ENCODE peak calls at places on chromosomes 11 and 22, in nine cellular contexts. W is neuronal stem cell; N is fibroblast of lung; E is CD8-positive, alpha-beta memory T cell; B is right lobe of liver; Z is IMR-90; Y is astrocyte; U is RWPE1; L is colonic mucosa. K is an unnamed sample.

GRCh38 chr11:47254381-47254780 is 3.4 kb upstream of the NR1H3 start:
- DNase-seq in Z (no peak), Y (no peak), B (no peak), W (no peak), U (no peak), E (no peak), L (no peak), N (peak), K (no peak)

GRCh38 chr11:21250196-21250595 is 580.8 kb downstream of the NELL1 start:
- DNase-seq in Y (no peak), L (no peak), B (no peak), E (no peak), W (no peak), Z (no peak), U (no peak), N (no peak), K (no peak)

GRCh38 chr11:132898021-132898420 is 634.3 kb downstream of the OPCML start:
- DNase-seq in N (peak), L (no peak), Y (peak), W (no peak), Z (peak), E (no peak), U (no peak), B (peak), K (no peak)

GRCh38 chr11:12762696-12763324 is 88.6 kb downstream of the TEAD1 start:
- DNase-seq in Z (no peak), E (no peak), W (no peak), L (no peak), B (no peak), U (no peak), N (no peak), Y (no peak), K (no peak)

GRCh38 chr11:81569999-81570398 is 1163.7 kb downstream of the FAM181B start:
- DNase-seq in Z (no peak), U (no peak), L (no peak), B (no peak), W (no peak), E (no peak), Y (no peak), N (no peak), K (peak)

GRCh38 chr11:11251394-11251970 is 101.6 kb downstream of the CSNK2A3 start:
- DNase-seq in Z (no peak), L (no peak), N (no peak), Y (no peak), B (no peak), W (no peak), E (no peak), U (no peak), K (no peak)

GRCh38 chr11:88169481-88169880 is 5.8 kb downstream of the RAB38 start:
- DNase-seq in W (no peak), E (no peak), N (peak), L (no peak), B (no peak), Y (no peak), Z (peak), U (no peak), K (peak)

GRCh38 chr22:45977003-45977395 is at the start of gene WNT7B:
- DNase-seq in Z (no peak), E (no peak), U (peak), N (no peak), B (no peak), W (no peak), Y (no peak), L (no peak), K (peak)

GRCh38 chr11:15770798-15771414 is 585.4 kb downstream of the SOX6 start:
- DNase-seq in B (no peak), N (peak), Y (peak), Z (peak), W (peak), E (no peak), L (peak), U (peak), K (no peak)

GRCh38 chr11:28834877-28835276 is 726.7 kb downstream of the METTL15 start:
- DNase-seq in L (no peak), U (peak), E (no peak), Y (peak), N (peak), B (no peak), Z (peak), W (no peak), K (peak)

DNA sequence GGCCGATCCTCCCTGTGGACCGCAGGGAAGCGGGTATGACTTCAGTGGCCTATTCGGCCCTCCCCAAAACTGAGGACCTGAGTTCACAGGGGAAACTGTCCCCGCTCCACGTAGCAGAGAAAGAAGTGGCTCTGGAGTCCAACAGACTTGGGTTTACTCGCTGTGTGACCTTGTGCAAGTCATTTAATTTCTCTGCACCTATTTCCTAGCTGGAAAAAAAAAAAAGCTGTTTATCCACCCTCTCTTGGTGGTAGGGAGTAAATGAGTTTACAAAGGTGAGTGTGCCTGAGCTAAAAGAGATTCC is 2.2 kb downstream of the SPON1 start:
- DNase-seq in N (no peak), W (no peak), U (no peak), Z (no peak), L (no peak), E (no peak), B (no peak), Y (no peak), K (no peak)
- H3K27ac ChIP-seq in N (no peak), W (no peak), U (no peak), Z (no peak), L (peak), E (no peak), B (no peak), Y (no peak), K (no peak)

DNA sequence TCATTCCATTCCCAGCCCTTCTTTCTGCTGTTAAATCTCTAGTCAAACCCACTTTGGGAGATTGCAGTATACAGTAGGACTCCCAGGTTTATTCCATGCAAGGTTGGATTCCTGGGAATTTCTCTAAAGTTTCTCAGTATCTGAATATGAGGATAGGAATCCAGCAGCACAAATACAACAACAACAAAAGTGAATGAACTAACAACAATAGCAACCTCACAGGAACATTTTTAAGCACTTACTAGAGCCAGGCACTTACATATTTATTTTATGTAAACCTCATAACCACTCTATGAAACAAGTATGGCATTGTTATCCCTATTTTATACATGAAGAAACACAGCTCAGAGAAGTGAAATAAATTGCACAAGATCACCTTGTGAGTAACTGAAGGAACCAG is 1.9 kb downstream of the MMP7 start:
- DNase-seq in Y (no peak), E (no peak), Z (peak), B (no peak), W (no peak), U (no peak), L (no peak), N (no peak), K (peak)
- H3K27ac ChIP-seq in Y (no peak), E (no peak), Z (no peak), B (no peak), W (no peak), U (no peak), L (no peak), N (no peak), K (no peak)

DNA sequence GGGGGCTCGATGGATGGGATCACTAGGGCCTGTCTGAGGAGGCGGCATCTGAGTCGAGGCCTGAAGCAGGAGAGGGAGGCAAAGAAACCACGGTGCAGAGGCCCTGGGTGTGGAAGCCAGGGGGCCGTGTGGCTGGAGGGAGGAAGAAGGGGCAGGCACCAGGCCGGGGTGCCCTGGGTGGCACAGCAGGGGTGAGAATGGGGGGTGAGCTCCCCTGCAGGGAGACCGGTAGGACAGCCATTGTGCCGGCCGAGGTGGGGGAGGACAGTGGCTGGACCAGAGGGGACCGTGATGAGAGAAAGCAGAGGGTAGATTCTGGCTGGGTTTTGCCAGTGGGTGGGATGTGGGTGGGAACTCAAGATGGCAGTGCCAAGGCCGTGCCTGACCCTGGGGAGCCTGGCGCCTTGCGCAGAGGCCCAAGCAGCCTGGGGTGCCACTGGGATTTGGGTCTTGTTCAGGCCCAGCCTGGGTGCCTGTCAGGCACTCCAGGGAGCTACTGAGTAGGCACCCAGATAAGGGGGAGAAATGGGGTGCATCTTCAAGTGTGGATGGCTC is 18.7 kb downstream of the PHLDA2 start:
- DNase-seq in B (no peak), L (no peak), U (no peak), Z (no peak), E (no peak), W (no peak), N (no peak), Y (no peak), K (no peak)
- H3K27ac ChIP-seq in B (no peak), L (peak), U (peak), Z (no peak), E (no peak), W (no peak), N (no peak), Y (no peak), K (no peak)

GRCh38 chr11:35962373-35963138 is 18.7 kb downstream of the LDLRAD3 start:
- DNase-seq in B (no peak), E (no peak), Y (no peak), W (no peak), L (no peak), U (no peak), N (peak), Z (no peak), K (no peak)
- H3K27ac ChIP-seq in B (no peak), E (no peak), Y (no peak), W (no peak), L (no peak), U (no peak), N (no peak), Z (no peak), K (no peak)

GRCh38 chr11:33545941-33546340 is 154.7 kb downstream of the C11orf91 start:
- DNase-seq in W (no peak), B (no peak), Z (peak), Y (peak), L (no peak), E (no peak), U (no peak), N (no peak), K (no peak)
- H3K27ac ChIP-seq in W (no peak), B (no peak), Z (no peak), Y (peak), L (no peak), E (no peak), U (no peak), N (no peak), K (no peak)

DNA sequence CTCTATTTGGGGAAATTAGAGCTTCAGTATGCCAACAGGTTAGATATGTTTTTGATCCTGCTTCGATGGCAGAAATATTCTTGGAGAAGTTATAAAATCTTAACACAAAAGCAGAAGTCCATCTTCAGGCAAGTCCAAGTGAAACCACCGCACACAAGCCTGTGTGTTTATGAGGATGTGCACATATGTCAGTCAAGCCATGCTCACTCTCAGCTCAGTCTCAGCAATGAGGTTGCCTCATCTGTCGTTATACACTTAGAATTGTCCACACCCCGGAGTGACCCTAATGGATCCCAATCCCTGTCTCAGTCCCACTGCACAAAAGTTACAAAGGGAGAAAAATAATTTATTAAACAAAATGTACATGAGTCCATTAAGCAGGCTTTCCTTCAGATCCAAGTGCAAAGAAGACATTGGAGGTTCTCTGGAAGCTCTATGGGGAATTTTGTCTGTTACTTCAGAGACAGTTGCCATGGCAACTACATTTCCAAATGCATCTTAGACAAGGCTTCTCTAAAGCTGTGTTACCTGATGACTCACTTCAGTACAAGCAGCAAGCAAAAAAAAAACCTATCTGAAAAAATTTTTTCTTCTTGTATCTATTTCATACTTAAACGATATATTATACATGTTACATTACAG is 24.4 kb downstream of the OR8B12 start:
- DNase-seq in E (no peak), L (no peak), B (no peak), Y (no peak), U (no peak), N (no peak), W (no peak), Z (peak), K (peak)
- H3K27ac ChIP-seq in E (no peak), L (no peak), B (no peak), Y (no peak), U (no peak), N (no peak), W (no peak), Z (no peak), K (no peak)

GRCh38 chr11:102448869-102449224 is 3.7 kb downstream of the TMEM123 start:
- DNase-seq in E (no peak), U (no peak), N (no peak), Y (no peak), Z (no peak), W (no peak), L (no peak), B (no peak), K (no peak)
- H3K27ac ChIP-seq in E (no peak), U (no peak), N (no peak), Y (no peak), Z (no peak), W (no peak), L (no peak), B (peak), K (no peak)

DNA sequence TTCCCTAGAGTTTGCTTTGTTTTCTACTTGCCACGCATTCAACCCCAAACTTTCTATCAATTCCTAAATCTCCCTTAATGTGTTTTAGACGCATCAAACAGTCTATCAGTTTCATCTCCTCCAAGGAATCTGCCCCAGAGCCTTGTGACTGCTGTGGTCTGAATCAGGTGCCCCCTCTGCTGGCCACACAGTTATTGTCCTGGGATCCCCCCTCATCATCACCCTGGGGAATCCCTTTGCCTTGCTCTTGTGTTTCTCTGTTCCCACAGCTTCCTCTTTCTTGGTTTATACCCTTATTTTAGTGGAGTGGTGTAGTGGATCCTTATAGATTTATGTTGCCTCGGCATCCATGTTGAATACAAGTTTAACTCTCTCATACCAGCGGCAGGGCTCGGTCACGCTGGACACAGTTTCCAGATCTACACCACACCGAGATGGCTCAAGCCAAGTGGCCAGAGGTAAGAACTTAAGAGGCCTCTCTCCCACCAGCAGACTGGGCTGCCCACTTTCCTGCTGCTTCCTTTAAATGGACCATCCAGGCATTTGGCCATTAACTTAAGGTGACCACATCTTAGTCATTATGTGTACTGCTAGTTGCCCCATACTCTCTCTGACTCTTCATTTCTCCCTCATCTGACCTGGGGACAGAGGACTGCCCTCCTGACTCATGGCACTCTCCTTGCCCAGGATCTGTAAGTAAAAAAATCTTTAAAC is 8.2 kb downstream of the UPB1 start:
- DNase-seq in Y (no peak), L (peak), Z (peak), N (peak), W (no peak), B (no peak), U (peak), E (peak), K (no peak)
- H3K27ac ChIP-seq in Y (no peak), L (no peak), Z (no peak), N (no peak), W (no peak), B (peak), U (no peak), E (no peak), K (no peak)

DNA sequence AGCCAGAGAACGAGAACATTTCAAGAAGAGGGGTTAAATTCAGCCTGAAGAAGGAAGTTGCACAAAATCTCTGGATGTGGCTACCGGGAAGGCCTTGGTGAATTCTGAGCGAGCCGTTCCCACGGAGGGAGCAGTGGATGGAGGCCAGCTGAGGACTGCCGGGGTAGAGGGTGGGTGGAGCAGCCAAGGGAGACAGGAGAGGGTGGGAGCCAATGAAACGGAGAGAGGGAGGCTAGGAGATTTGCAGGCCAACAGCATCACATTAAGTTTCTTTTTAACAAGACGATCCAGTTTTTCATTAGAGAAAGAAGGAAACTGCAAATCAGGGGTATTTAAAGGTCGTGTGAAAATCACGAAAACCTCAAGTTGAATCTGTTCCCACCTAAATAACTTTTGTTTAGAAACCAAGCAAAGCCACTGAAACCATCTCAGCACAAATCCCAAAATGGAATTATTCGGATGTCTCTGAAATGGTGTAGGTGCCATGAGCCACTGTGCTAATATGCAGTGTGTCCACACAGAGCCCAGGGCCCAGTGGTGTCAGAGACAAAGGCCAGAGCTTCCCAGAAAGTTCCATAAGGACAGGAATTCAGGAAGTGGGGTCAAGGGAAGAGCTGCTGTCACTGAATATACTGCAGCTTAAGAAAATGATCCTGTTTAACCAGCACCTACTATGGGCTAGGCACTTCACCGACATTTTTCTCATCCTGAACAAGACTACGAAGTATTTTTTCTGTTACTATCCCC is 59.7 kb upstream of the SLC35C1 start:
- DNase-seq in W (no peak), B (no peak), Y (no peak), E (no peak), Z (no peak), U (no peak), L (no peak), N (no peak), K (no peak)
- H3K27ac ChIP-seq in W (no peak), B (no peak), Y (no peak), E (no peak), Z (no peak), U (no peak), L (no peak), N (no peak), K (no peak)

DNA sequence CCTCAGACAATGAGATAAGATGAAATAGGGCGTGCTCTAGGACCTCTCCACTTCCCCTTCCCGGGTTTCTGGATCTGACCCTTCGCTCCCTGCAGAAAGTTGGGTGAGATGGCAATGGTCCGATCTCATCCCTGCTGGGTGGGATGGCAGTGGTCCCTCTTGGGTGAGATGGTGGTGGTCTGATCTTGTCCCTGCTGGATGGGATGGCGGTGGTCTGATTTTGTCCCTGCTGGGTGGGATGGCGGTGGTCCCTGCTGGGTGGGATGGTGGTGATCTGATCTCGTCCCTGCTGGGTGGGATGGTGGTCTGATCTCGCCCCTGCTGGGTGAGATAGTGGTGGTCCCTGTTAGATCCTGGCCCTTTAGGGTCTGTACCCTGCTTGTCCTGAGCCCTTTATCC is 21.3 kb downstream of the ST14 start:
- DNase-seq in U (no peak), W (no peak), N (no peak), Z (no peak), L (no peak), Y (no peak), B (no peak), E (no peak), K (no peak)
- H3K27ac ChIP-seq in U (no peak), W (no peak), N (no peak), Z (no peak), L (peak), Y (no peak), B (peak), E (no peak), K (peak)